ENCODE peak calls at places on chromosome 1, in seven cellular contexts. C is effector memory CD4-positive, alpha-beta T cell; W is HCT116; P is Peyer's patch; Q is neural progenitor cell; V is transverse colon; E is neuronal stem cell. T is an unnamed sample.

GRCh38 chr1:226308166-226308722 is 720 bp downstream of the LIN9 start:
- DNase-seq in C (no peak), E (no peak), V (peak; percentile 44), W (no peak), P (peak; percentile 61), Q (peak; percentile 5), T (no peak)

GRCh38 chr1:113617438-113618141 is 141.7 kb downstream of the PHTF1 start:
- DNase-seq in P (no peak), Q (no peak), C (no peak), E (no peak), W (no peak), V (no peak), T (no peak)

GRCh38 chr1:117128323-117129079 is 7.0 kb upstream of the TRIM45 start:
- DNase-seq in V (no peak), E (no peak), P (no peak), W (peak; percentile 33), Q (peak; percentile 17), C (no peak), T (no peak)

GRCh38 chr1:158020877-158021630 is 27.6 kb downstream of the KIRREL1 start:
- DNase-seq in Q (no peak), V (no peak), W (no peak), P (no peak), E (no peak), C (no peak), T (no peak)

GRCh38 chr1:245155186-245156040 is 628 bp downstream of the KIF26B start:
- DNase-seq in V (no peak), P (no peak), W (no peak), C (no peak), Q (peak; percentile 65), E (peak; percentile 33), T (no peak)

GRCh38 chr1:94299627-94300552 is 62.5 kb upstream of the ARHGAP29 start:
- DNase-seq in W (peak; percentile 98), C (no peak), E (peak; percentile 14), P (no peak), V (no peak), Q (no peak), T (no peak)

GRCh38 chr1:243496173-243496553 is 240.3 kb downstream of the SDCCAG8 start:
- DNase-seq in E (no peak), P (no peak), V (no peak), Q (peak; percentile 26), W (no peak), C (no peak), T (no peak)

GRCh38 chr1:156291226-156292061 is 4.0 kb downstream of the GLMP start:
- DNase-seq in W (no peak), C (no peak), P (peak; percentile 94), E (peak; percentile 64), V (peak; percentile 92), Q (peak; percentile 92), T (peak; percentile 94)

GRCh38 chr1:59186656-59187055 is 110.2 kb upstream of the FGGY start:
- DNase-seq in P (no peak), W (no peak), C (no peak), V (no peak), Q (no peak), E (no peak), T (no peak)

GRCh38 chr1:154574715-154575114 is 7.1 kb downstream of the CHRNB2 start:
- DNase-seq in W (no peak), P (no peak), E (no peak), V (no peak), C (no peak), Q (peak; percentile 26), T (no peak)

GRCh38 chr1:203444077-203444683 is 31.4 kb upstream of the PRELP start:
- DNase-seq in V (peak; percentile 36), W (no peak), P (peak; percentile 61), C (no peak), E (no peak), Q (no peak), T (no peak)

GRCh38 chr1:51058863-51059262 is 43.2 kb upstream of the C1orf185 start:
- DNase-seq in P (no peak), W (no peak), C (no peak), E (no peak), Q (peak; percentile 44), V (peak; percentile 13), T (no peak)

DNA sequence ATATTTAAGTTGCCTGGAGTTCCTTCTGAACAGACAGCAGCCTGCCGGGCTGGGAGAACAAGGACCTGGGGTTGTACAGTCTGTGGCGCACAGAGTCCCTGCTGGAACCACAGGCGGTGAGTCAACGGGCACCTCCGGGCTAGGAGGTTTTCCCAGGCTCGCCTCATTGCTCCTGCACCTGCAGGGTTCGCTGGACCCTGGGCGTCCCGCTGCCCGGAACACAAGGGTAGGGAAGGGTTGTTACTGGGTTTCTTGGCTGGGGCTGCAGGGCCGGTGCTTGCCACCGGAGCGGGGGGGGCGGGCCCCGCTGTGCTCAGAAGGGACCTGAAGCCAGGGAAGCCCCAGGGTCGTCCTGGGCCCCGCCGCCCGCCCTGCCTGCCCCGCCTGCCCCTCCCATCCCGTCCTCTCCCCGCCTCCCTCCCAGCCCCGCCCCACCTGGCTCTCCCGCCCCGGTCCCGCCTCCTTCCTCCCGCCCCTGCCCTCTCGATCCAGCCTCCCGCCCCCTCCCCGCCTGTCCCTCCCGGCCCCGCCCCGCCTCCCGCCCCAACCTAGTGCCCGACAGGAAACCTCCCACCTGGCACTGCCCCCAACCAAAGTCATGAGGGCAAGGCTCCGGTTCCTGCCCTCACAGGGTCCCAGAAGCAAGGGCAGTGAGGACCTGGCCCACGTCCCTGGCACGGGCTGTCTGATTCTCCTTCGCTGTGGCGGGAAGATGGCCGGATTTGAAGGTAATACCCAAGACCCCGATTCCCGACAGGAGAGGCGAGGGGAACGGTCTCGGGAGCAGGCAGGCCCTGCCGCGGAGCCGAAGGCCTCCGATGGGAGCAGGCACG is 6.8 kb downstream of the JMJD4 start:
- DNase-seq in C (peak; percentile 54), E (peak; percentile 62), V (peak; percentile 91), W (peak; percentile 57), Q (peak; percentile 89), P (peak; percentile 92), T (no peak)
- H3K27ac ChIP-seq in C (peak overlapping the region; percentile 42), E (peak overlapping the region; percentile 54), V (peak overlapping the region; percentile 75), W (peak overlapping the region; percentile 38), Q (no peak overlapping the region), P (peak overlapping the region; percentile 47), T (no peak overlapping the region)

DNA sequence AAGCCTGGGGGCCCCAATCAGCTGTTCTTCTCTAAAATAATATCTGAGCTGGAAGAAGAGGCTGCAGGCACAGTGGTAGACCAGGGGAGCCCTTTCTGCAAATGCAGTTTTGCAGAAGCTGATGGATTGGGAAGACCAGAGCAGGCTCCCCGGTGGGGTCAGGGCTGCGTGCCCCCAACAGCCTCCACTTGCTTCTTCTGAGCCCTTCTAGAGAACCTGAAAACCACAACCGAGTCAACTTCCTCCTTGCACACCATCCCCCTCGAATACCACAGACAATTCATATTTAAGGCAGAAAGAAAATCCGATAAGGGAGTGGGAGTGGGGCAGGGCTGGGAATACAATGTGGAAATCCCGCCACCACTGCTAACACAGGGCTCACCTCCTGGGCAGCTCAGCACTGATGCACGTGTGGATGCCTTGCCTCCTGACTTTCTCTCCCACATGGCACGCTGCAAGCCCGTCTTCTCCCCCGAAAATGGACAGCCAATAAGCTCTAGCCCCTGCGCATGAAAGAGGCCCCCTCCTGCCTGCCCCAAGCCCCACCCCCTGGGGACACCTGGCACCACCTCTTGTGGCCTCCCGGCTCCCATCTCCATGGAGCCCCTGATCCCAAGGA is 25.4 kb upstream of the ALDH4A1 start:
- DNase-seq in V (no peak), W (no peak), P (peak; percentile 66), C (peak; percentile 30), E (no peak), Q (no peak), T (no peak)
- H3K27ac ChIP-seq in V (peak overlapping the region; percentile 65), W (peak overlapping the region; percentile 97), P (peak overlapping the region; percentile 86), C (peak overlapping the region; percentile 87), E (no peak overlapping the region), Q (no peak overlapping the region), T (peak overlapping the region; percentile 94)

GRCh38 chr1:205451202-205451601 is 4.6 kb downstream of the BLACAT1 start:
- DNase-seq in C (no peak), W (no peak), P (no peak), Q (peak; percentile 81), V (no peak), E (no peak), T (no peak)

GRCh38 chr1:205451759-205452164 is 4.1 kb downstream of the BLACAT1 start:
- DNase-seq in P (no peak), E (no peak), W (no peak), Q (peak; percentile 86), V (no peak), C (no peak), T (no peak)

GRCh38 chr1:205449750-205450443 is 5.9 kb downstream of the BLACAT1 start:
- DNase-seq in Q (peak; percentile 75), E (no peak), W (peak; percentile 95), C (no peak), V (peak; percentile 72), P (peak; percentile 86), T (no peak)

GRCh38 chr1:205449254-205449749 is 6.5 kb downstream of the BLACAT1 start:
- DNase-seq in W (no peak), V (no peak), Q (peak; percentile 33), E (no peak), C (no peak), P (no peak), T (no peak)

DNA sequence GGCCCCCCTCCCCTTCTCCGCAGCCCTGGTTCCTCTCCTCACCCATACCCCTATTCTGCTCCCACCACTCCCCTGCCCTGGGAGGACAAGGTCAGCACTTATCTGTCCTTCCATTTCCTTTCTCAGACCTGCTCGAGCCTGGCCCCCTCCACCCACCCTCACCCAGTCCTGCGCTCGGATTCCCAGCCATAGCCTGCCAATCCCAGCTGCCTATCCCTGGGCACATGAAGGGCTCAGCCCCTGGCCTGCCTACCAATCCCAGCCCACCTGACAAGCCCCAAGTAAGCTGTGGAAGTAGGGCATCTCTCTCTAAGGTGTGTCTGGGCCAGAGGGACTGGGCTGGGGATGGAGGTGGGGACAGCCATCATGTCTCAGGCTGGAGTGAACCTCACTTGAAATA is 5.4 kb downstream of the BLACAT1 start:
- DNase-seq in E (no peak), P (no peak), Q (peak; percentile 26), C (no peak), W (peak; percentile 41), V (no peak), T (no peak)
- H3K27ac ChIP-seq in E (peak overlapping the region; percentile 99), P (no peak overlapping the region), Q (peak overlapping the region; percentile 87), C (no peak overlapping the region), W (peak overlapping the region; percentile 71), V (no peak overlapping the region), T (no peak overlapping the region)

GRCh38 chr1:179816196-179816960 is 61.2 kb downstream of the TOR1AIP2 start:
- DNase-seq in P (no peak), W (no peak), C (no peak), Q (no peak), V (no peak), E (no peak), T (no peak)

GRCh38 chr1:179813626-179814351 is 63.8 kb downstream of the TOR1AIP2 start:
- DNase-seq in P (no peak), W (no peak), C (no peak), V (no peak), Q (no peak), E (no peak), T (no peak)

GRCh38 chr1:179815642-179816041 is 62.0 kb downstream of the TOR1AIP2 start:
- DNase-seq in W (no peak), P (no peak), C (no peak), V (no peak), Q (no peak), E (no peak), T (no peak)

GRCh38 chr1:179812501-179813292 is 64.9 kb downstream of the TOR1AIP2 start:
- DNase-seq in V (no peak), E (no peak), C (no peak), P (no peak), W (no peak), Q (no peak), T (no peak)

DNA sequence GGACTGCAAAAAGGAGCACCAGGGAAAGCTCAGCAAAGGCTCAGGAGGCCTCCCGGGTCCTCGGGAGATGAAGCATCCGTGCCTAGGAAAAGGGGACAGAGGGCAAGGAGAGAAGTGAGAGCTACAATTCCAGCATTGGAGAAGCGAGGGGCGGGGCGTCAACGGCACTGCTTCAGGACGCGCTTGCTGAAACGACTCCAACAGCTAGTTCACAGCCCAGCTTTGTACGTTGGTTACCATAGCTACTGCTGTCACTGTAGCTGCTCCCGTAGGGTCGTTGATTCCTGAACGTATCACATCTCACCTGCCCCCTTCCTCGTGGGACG is 63.1 kb downstream of the TOR1AIP2 start:
- DNase-seq in C (no peak), P (no peak), W (no peak), E (no peak), Q (no peak), V (no peak), T (no peak)
- H3K27ac ChIP-seq in C (peak overlapping the region; percentile 53), P (no peak overlapping the region), W (no peak overlapping the region), E (no peak overlapping the region), Q (no peak overlapping the region), V (no peak overlapping the region), T (no peak overlapping the region)

T was measured in coronary artery.